ENCODE peak calls at places on chromosomes 13 and 19, in seven cellular contexts. S is mesothelial cell of epicardium; Q is activated naive CD8-positive, alpha-beta T cell treated with anti-CD3 and anti-CD28 coated beads, Interleukin-2, amount 50 U/mL, for 24 hours; E is NCI-H774; Z is nephron progenitor cell; I is Calu3; N is progenitor cell of endocrine pancreas. X is an unnamed sample.

GRCh38 chr13:27924529-27925141 is 4.8 kb downstream of the PDX1 start:
- DNase-seq in S (no peak), Q (no peak), E (no peak), Z (peak; percentile 52), I (no peak), N (no peak), X (no peak)

GRCh38 chr13:44719857-44720671 is 143.9 kb upstream of the TSC22D1 start:
- DNase-seq in S (no peak), Q (no peak), E (no peak), Z (no peak), I (no peak), N (no peak), X (no peak)

GRCh38 chr13:111216166-111216960 is 101.3 kb downstream of the ARHGEF7 start:
- DNase-seq in S (no peak), Q (peak; percentile 48), E (peak; percentile 73), Z (peak; percentile 64), I (peak; percentile 22), N (peak; percentile 22), X (no peak)

GRCh38 chr19:41421314-41421713 is 5.9 kb downstream of the B3GNT8 start:
- DNase-seq in S (no peak), Q (no peak), E (peak; percentile 49), Z (no peak), I (no peak), N (no peak), X (no peak)

GRCh38 chr13:79448413-79448812 is 32.5 kb upstream of the NDFIP2 start:
- DNase-seq in S (no peak), Q (no peak), E (no peak), Z (no peak), I (no peak), N (no peak), X (no peak)

GRCh38 chr13:58950911-58951310 is 1212.8 kb downstream of the DIAPH3 start:
- DNase-seq in S (no peak), Q (no peak), E (no peak), Z (no peak), I (no peak), N (no peak), X (no peak)

GRCh38 chr19:13689050-13689449 is 75.3 kb upstream of the MRI1 start:
- DNase-seq in S (no peak), Q (peak; percentile 2), E (no peak), Z (no peak), I (peak; percentile 19), N (no peak), X (no peak)

GRCh38 chr19:52948025-52948770 is 14.5 kb downstream of the ZNF816 start:
- DNase-seq in S (no peak), Q (no peak), E (no peak), Z (no peak), I (no peak), N (no peak), X (no peak)

GRCh38 chr13:102729560-102730275 is 34.9 kb upstream of the METTL21C start:
- DNase-seq in S (no peak), Q (no peak), E (no peak), Z (no peak), I (no peak), N (no peak), X (no peak)

GRCh38 chr19:44718441-44719261 is 19.7 kb downstream of the CEACAM16 start:
- DNase-seq in S (no peak), Q (no peak), E (peak; percentile 1), Z (peak; percentile 31), I (peak; percentile 41), N (no peak), X (peak; percentile 74)

GRCh38 chr13:51524312-51524711 is 60.0 kb upstream of the WDFY2 start:
- DNase-seq in S (no peak), Q (no peak), E (no peak), Z (no peak), I (no peak), N (no peak), X (no peak)

GRCh38 chr13:41900918-41901317 is 60.0 kb downstream of the VWA8 start:
- DNase-seq in S (no peak), Q (no peak), E (no peak), Z (no peak), I (no peak), N (no peak), X (no peak)

GRCh38 chr19:5536337-5536894 is 31.3 kb downstream of the TINCR start:
- DNase-seq in S (peak; percentile 41), Q (no peak), E (peak; percentile 26), Z (peak; percentile 82), I (peak; percentile 62), N (peak; percentile 59), X (peak; percentile 80)

GRCh38 chr13:105804561-105805190 is 730.8 kb downstream of the EFNB2 start:
- DNase-seq in S (no peak), Q (no peak), E (no peak), Z (no peak), I (no peak), N (no peak), X (no peak)

GRCh38 chr13:24124789-24125476 is 35.6 kb upstream of the SPATA13 start:
- DNase-seq in S (no peak), Q (no peak), E (no peak), Z (no peak), I (no peak), N (no peak), X (no peak)

GRCh38 chr19:46487178-46487801 is 8.4 kb downstream of the PNMA8B start:
- DNase-seq in S (no peak), Q (no peak), E (no peak), Z (no peak), I (no peak), N (no peak), X (no peak)

GRCh38 chr19:29687897-29688728 is 22.9 kb downstream of the PLEKHF1 start:
- DNase-seq in S (no peak), Q (no peak), E (no peak), Z (no peak), I (no peak), N (no peak), X (no peak)

GRCh38 chr13:110307697-110308376 is 753 bp downstream of the COL4A2 start:
- DNase-seq in S (no peak), Q (no peak), E (peak; percentile 59), Z (peak; percentile 55), I (no peak), N (no peak), X (no peak)

GRCh38 chr19:4732680-4733114 is 9.1 kb upstream of the DPP9 start:
- DNase-seq in S (no peak), Q (peak; percentile 41), E (peak; percentile 68), Z (peak; percentile 62), I (peak; percentile 43), N (peak; percentile 30), X (no peak)

GRCh38 chr19:10427169-10427568 is 6.8 kb downstream of the PDE4A start:
- DNase-seq in S (no peak), Q (no peak), E (no peak), Z (no peak), I (no peak), N (no peak), X (no peak)

GRCh38 chr13:59247166-59247565 is 916.6 kb downstream of the DIAPH3 start:
- DNase-seq in S (no peak), Q (no peak), E (no peak), Z (no peak), I (no peak), N (no peak), X (peak; percentile 48)

GRCh38 chr19:48059331-48059730 is 15.5 kb upstream of the CABP5 start:
- DNase-seq in S (no peak), Q (no peak), E (no peak), Z (no peak), I (no peak), N (no peak), X (no peak)

GRCh38 chr19:46722004-46722380 is 5.1 kb upstream of the PRKD2 start:
- DNase-seq in S (no peak), Q (no peak), E (no peak), Z (no peak), I (no peak), N (no peak), X (no peak)

GRCh38 chr19:48627211-48627864 is 8.0 kb downstream of the SPHK2 start:
- DNase-seq in S (no peak), Q (peak; percentile 49), E (no peak), Z (no peak), I (peak; percentile 60), N (no peak), X (peak; percentile 66)

GRCh38 chr19:37931941-37932655 is 25.1 kb downstream of the SIPA1L3 start:
- DNase-seq in S (peak; percentile 45), Q (peak; percentile 20), E (peak; percentile 86), Z (peak; percentile 50), I (peak; percentile 98), N (peak; percentile 62), X (peak; percentile 94)

GRCh38 chr13:76884167-76884566 is 2.0 kb downstream of the KCTD12 start:
- DNase-seq in S (no peak), Q (no peak), E (no peak), Z (peak; percentile 17), I (peak; percentile 2), N (no peak), X (peak; percentile 72)

GRCh38 chr13:32426191-32426980 is 1.5 kb downstream of the N4BP2L1 start:
- DNase-seq in S (no peak), Q (peak; percentile 45), E (no peak), Z (no peak), I (no peak), N (no peak), X (no peak)

GRCh38 chr19:12800873-12801465 is 631 bp downstream of the PRDX2 start:
- DNase-seq in S (no peak), Q (no peak), E (no peak), Z (peak; percentile 66), I (peak; percentile 2), N (no peak), X (no peak)

GRCh38 chr13:20363162-20363561 is 131.0 kb upstream of the GJB6 start:
- DNase-seq in S (no peak), Q (no peak), E (no peak), Z (no peak), I (no peak), N (no peak), X (no peak)

GRCh38 chr13:40667622-40667978 is 1.2 kb upstream of the FOXO1 start:
- DNase-seq in S (no peak), Q (no peak), E (no peak), Z (peak; percentile 15), I (no peak), N (no peak), X (no peak)

GRCh38 chr13:40384976-40385857 is 281.2 kb downstream of the FOXO1 start:
- DNase-seq in S (no peak), Q (no peak), E (no peak), Z (no peak), I (no peak), N (no peak), X (no peak)

GRCh38 chr13:91280806-91281205 is 66.7 kb upstream of the MIR17HG start:
- DNase-seq in S (no peak), Q (no peak), E (no peak), Z (no peak), I (no peak), N (no peak), X (no peak)